ENCODE peak calls at places on chromosome 6, in ten cellular contexts. L is stimulated activated CD4-positive, alpha-beta T cell treated with anti-CD3 and anti-CD28 coated beads, Interleukin-15, amount 100 ng/mL, for 1 hour; U is nucleus accumbens; C is IMR-90; K is stimulated activated naive CD8-positive, alpha-beta T cell treated with anti-CD3 and anti-CD28 coated beads, Interleukin-15, amount 100 ng/mL, for 72 hours; I is GOT3; S is amygdala; F is activated CD8-positive, alpha-beta memory T cell treated with anti-CD3 and anti-CD28 coated beads for 24 hours; R is fibroblast of mammary gland; O is heart left ventricle. G is an unnamed sample.

GRCh38 chr6:154070657-154071056 is 31.6 kb downstream of the OPRM1 start:
- DNase-seq in C (no peak), R (no peak), F (no peak), O (no peak), I (no peak), S (no peak), L (no peak), U (no peak), K (no peak), G (no peak)

GRCh38 chr6:81962198-81962597 is 209.7 kb upstream of the TENT5A start:
- DNase-seq in F (no peak), K (no peak), I (no peak), C (no peak), S (no peak), L (no peak), U (no peak), O (no peak), R (peak), G (no peak)

GRCh38 chr6:7633361-7633760 is 43.4 kb downstream of the SNRNP48 start:
- DNase-seq in L (no peak), U (no peak), I (no peak), C (peak), K (no peak), O (no peak), F (no peak), R (no peak), S (no peak), G (no peak)

GRCh38 chr6:112145080-112145573 is 57.7 kb downstream of the FAM229B start:
- DNase-seq in K (no peak), U (no peak), R (no peak), L (no peak), O (no peak), I (no peak), S (no peak), C (no peak), F (no peak), G (no peak)

GRCh38 chr6:40398810-40399477 is 188.2 kb downstream of the LRFN2 start:
- DNase-seq in U (no peak), R (no peak), S (no peak), I (no peak), K (no peak), L (no peak), O (no peak), C (no peak), F (no peak), G (no peak)

GRCh38 chr6:117449549-117450439 is 24.1 kb upstream of the ROS1 start:
- DNase-seq in K (peak), R (peak), F (peak), I (no peak), C (peak), L (peak), O (no peak), S (no peak), U (no peak), G (no peak)

GRCh38 chr6:106510090-106510970 is 119.0 kb downstream of the RTN4IP1 start:
- DNase-seq in R (peak), K (peak), C (no peak), O (peak), U (no peak), I (no peak), L (peak), S (no peak), F (peak), G (peak)

GRCh38 chr6:29502597-29502996 is 14.8 kb upstream of the MAS1L start:
- DNase-seq in L (no peak), S (no peak), K (no peak), U (no peak), F (no peak), I (peak), C (no peak), R (peak), O (no peak), G (no peak)

GRCh38 chr6:30890646-30891449 is 6.5 kb downstream of the DDR1 start:
- DNase-seq in O (no peak), L (no peak), S (no peak), C (no peak), F (no peak), K (no peak), I (no peak), U (no peak), R (no peak), G (peak)

GRCh38 chr6:159061805-159062563 is 17.2 kb upstream of the TAGAP start:
- DNase-seq in R (no peak), K (no peak), I (no peak), U (no peak), F (no peak), S (no peak), L (no peak), O (no peak), C (no peak), G (no peak)

GRCh38 chr6:75101896-75102680 is 103.8 kb downstream of the COL12A1 start:
- DNase-seq in O (no peak), I (no peak), R (peak), S (no peak), K (no peak), U (no peak), F (no peak), C (peak), L (no peak), G (no peak)

GRCh38 chr6:135231469-135231844 is 50.3 kb downstream of the MYB start:
- DNase-seq in F (no peak), L (no peak), I (no peak), S (no peak), K (no peak), O (no peak), R (peak), U (no peak), C (no peak), G (no peak)

GRCh38 chr6:52285174-52286068 is 879 bp upstream of the MCM3 start:
- DNase-seq in L (no peak), S (no peak), K (no peak), R (peak), C (peak), U (no peak), I (no peak), O (no peak), F (no peak), G (no peak)

GRCh38 chr6:28587746-28588075 is 62.0 kb downstream of the GPX5 start:
- DNase-seq in F (no peak), I (no peak), R (peak), L (no peak), C (no peak), K (no peak), O (no peak), U (no peak), S (no peak), G (no peak)

GRCh38 chr6:109073344-109074235 is 21.1 kb downstream of the SESN1 start:
- DNase-seq in L (no peak), O (no peak), I (no peak), F (no peak), C (peak), U (no peak), K (peak), S (no peak), R (peak), G (no peak)

GRCh38 chr6:159719287-159719686 is 8.0 kb upstream of the WTAP start:
- DNase-seq in O (no peak), C (peak), U (no peak), I (no peak), K (no peak), L (no peak), R (peak), F (no peak), S (no peak), G (no peak)

GRCh38 chr6:7088076-7088742 is 19.6 kb upstream of the RREB1 start:
- DNase-seq in U (no peak), L (no peak), I (no peak), K (no peak), C (no peak), O (no peak), F (no peak), S (no peak), R (no peak), G (no peak)

GRCh38 chr6:12296255-12296573 is 6.1 kb downstream of the EDN1 start:
- DNase-seq in O (no peak), K (no peak), F (no peak), S (no peak), I (no peak), U (no peak), L (no peak), R (peak), C (peak), G (no peak)

GRCh38 chr6:73564578-73565345 is 43.9 kb upstream of the EEF1A1 start:
- DNase-seq in U (no peak), K (no peak), C (no peak), F (no peak), I (no peak), L (no peak), R (no peak), O (no peak), S (no peak), G (no peak)

GRCh38 chr6:116251568-116252384 is 2.1 kb downstream of the TSPYL4 start:
- DNase-seq in F (no peak), S (no peak), K (no peak), C (peak), R (peak), I (no peak), O (no peak), U (no peak), L (no peak), G (no peak)

GRCh38 chr6:25331085-25331685 is 52.0 kb downstream of the CARMIL1 start:
- DNase-seq in I (no peak), C (no peak), L (no peak), U (no peak), F (no peak), O (no peak), R (peak), S (no peak), K (no peak), G (no peak)

GRCh38 chr6:3906191-3907019 is 57.2 kb downstream of the FAM50B start:
- DNase-seq in L (no peak), I (no peak), C (no peak), O (peak), R (no peak), S (no peak), K (no peak), F (no peak), U (no peak), G (no peak)

GRCh38 chr6:149450679-149451360 is 34.0 kb downstream of the ZC3H12D start:
- DNase-seq in U (no peak), I (no peak), S (no peak), C (no peak), R (no peak), L (no peak), F (no peak), O (peak), K (no peak), G (peak)

GRCh38 chr6:1864496-1864895 is 254.8 kb downstream of the FOXC1 start:
- DNase-seq in R (no peak), K (no peak), O (no peak), S (no peak), F (no peak), L (no peak), I (no peak), U (no peak), C (no peak), G (no peak)

GRCh38 chr6:3340891-3341290 is 82.1 kb downstream of the PSMG4 start:
- DNase-seq in I (no peak), U (no peak), C (peak), L (no peak), R (peak), K (no peak), S (no peak), O (no peak), F (no peak), G (peak)

GRCh38 chr6:49327575-49327974 is 135.5 kb downstream of the MMUT start:
- DNase-seq in O (no peak), F (no peak), L (no peak), U (no peak), C (no peak), I (no peak), R (no peak), S (no peak), K (no peak), G (no peak)

GRCh38 chr6:130886965-130887364 is 59.8 kb downstream of the SMLR1 start:
- DNase-seq in O (no peak), U (no peak), F (no peak), C (no peak), K (no peak), S (no peak), L (no peak), R (no peak), I (no peak), G (no peak)